ENCODE peak calls at places on chromosomes 4 and X, in four cellular contexts. R, X, Q and L are unnamed samples.

GRCh38 chrX:13903405-13903804 is 86.5 kb upstream of the GPM6B start:
- DNase-seq in R (no peak), X (no peak), Q (no peak), L (no peak)

GRCh38 chrX:40581333-40581910 is 652 bp downstream of the ATP6AP2 start:
- DNase-seq in R (no peak), X (no peak), Q (no peak), L (no peak)

GRCh38 chrX:16664626-16665025 is 14.7 kb downstream of the S100G start:
- DNase-seq in R (no peak), X (no peak), Q (no peak), L (no peak)

GRCh38 chr4:40536032-40536431 is 93.6 kb downstream of the RBM47 start:
- DNase-seq in R (no peak), X (no peak), Q (no peak), L (no peak)

GRCh38 chr4:133484287-133484686 is 335.2 kb downstream of the PCDH10 start:
- DNase-seq in R (no peak), X (no peak), Q (no peak), L (no peak)

GRCh38 chrX:4935846-4936245 is 1222.4 kb upstream of the PRKX start:
- DNase-seq in R (no peak), X (no peak), Q (no peak), L (no peak)

GRCh38 chr4:141746026-141746425 is 109.6 kb downstream of the IL15 start:
- DNase-seq in R (no peak), X (no peak), Q (no peak), L (no peak)

GRCh38 chrX:118171354-118171753 is 54.7 kb upstream of the KLHL13 start:
- DNase-seq in R (no peak), X (no peak), Q (no peak), L (no peak)

GRCh38 chr4:98406819-98407218 is 145.6 kb downstream of the RAP1GDS1 start:
- DNase-seq in R (no peak), X (no peak), Q (no peak), L (no peak)

GRCh38 chr4:169756971-169757574 is 671 bp downstream of the HPF1 start:
- DNase-seq in R (no peak), X (no peak), Q (no peak), L (no peak)

GRCh38 chr4:6740347-6740746 is 24.4 kb downstream of the BLOC1S4 start:
- DNase-seq in R (no peak), X (no peak), Q (no peak), L (no peak)

GRCh38 chr4:33482773-33483172 is 2761.5 kb downstream of the ARAP2 start:
- DNase-seq in R (no peak), X (no peak), Q (no peak), L (no peak)

GRCh38 chr4:48180234-48180633 is 46.2 kb upstream of the TXK start:
- DNase-seq in R (no peak), X (no peak), Q (no peak), L (no peak)

GRCh38 chr4:186015212-186015817 is 53.6 kb upstream of the TLR3 start:
- DNase-seq in R (no peak), X (no peak), Q (no peak), L (no peak)

GRCh38 chr4:21948347-21949072 is at the start of gene KCNIP4:
- DNase-seq in R (no peak), X (peak), Q (peak), L (no peak)

GRCh38 chr4:109801895-109802319 is at the start of gene CFI:
- DNase-seq in R (no peak), X (no peak), Q (no peak), L (peak)